ENCODE peak calls at places on chromosomes 1 and 21, in six cellular contexts. Z, S, N, R, K and U are unnamed samples. For H3K36me3, the result is how much of the 10 kb centered on the place peaks cover.

GRCh38 chr1:98502937-98503336 is 158.6 kb upstream of the SNX7 start:
- DNase-seq in Z (no peak), K (no peak), N (no peak), R (no peak), S (no peak), U (peak)

GRCh38 chr1:100767176-100767876 is 47.8 kb downstream of the VCAM1 start:
- DNase-seq in Z (peak), N (peak), R (no peak), S (no peak), K (peak), U (peak)

GRCh38 chr1:15948600-15949452 is 27.1 kb downstream of the ZBTB17 start:
- DNase-seq in Z (peak), N (peak), S (no peak), K (peak), R (peak), U (peak)

GRCh38 chr1:155934933-155935590 is 849 bp upstream of the KHDC4 start:
- DNase-seq in S (no peak), N (peak), R (no peak), Z (no peak), K (no peak), U (no peak)

GRCh38 chr1:3857791-3858129 is 484 bp downstream of the DFFB start:
- DNase-seq in N (no peak), Z (peak), S (no peak), R (peak), K (no peak), U (peak)

GRCh38 chr1:88655685-88656299 is 28.3 kb upstream of the PKN2 start:
- DNase-seq in K (peak), Z (no peak), R (peak), N (peak), S (peak), U (peak)

GRCh38 chr1:71049951-71050598 is 2.5 kb upstream of the PTGER3 start:
- DNase-seq in K (peak), N (peak), S (peak), Z (peak), R (peak), U (peak)

GRCh38 chr1:43557744-43558245 is 27.1 kb downstream of the PTPRF start:
- DNase-seq in Z (no peak), N (peak), S (no peak), K (peak), R (peak), U (no peak)

GRCh38 chr1:208002672-208003071 is 91.7 kb upstream of the CD34 start:
- DNase-seq in K (no peak), Z (no peak), N (no peak), R (no peak), S (no peak), U (no peak)

GRCh38 chr1:30745156-30745833 is 12.3 kb downstream of the LAPTM5 start:
- DNase-seq in N (no peak), R (no peak), S (no peak), Z (no peak), K (no peak), U (no peak)

GRCh38 chr1:229156819-229157218 is 114.1 kb upstream of the RAB4A start:
- DNase-seq in K (no peak), R (peak), Z (no peak), N (peak), S (peak), U (no peak)

GRCh38 chr21:31348188-31348587 is 4.1 kb upstream of the TIAM1 start:
- DNase-seq in S (no peak), N (no peak), K (no peak), Z (no peak), R (no peak), U (no peak)

GRCh38 chr1:223761416-223761815 is 49.1 kb downstream of the CAPN2 start:
- DNase-seq in K (no peak), Z (no peak), N (no peak), R (no peak), S (no peak), U (no peak)

GRCh38 chr21:16179732-16180131 is 449.9 kb downstream of the USP25 start:
- DNase-seq in R (peak), K (peak), Z (no peak), N (no peak), S (no peak), U (peak)

DNA sequence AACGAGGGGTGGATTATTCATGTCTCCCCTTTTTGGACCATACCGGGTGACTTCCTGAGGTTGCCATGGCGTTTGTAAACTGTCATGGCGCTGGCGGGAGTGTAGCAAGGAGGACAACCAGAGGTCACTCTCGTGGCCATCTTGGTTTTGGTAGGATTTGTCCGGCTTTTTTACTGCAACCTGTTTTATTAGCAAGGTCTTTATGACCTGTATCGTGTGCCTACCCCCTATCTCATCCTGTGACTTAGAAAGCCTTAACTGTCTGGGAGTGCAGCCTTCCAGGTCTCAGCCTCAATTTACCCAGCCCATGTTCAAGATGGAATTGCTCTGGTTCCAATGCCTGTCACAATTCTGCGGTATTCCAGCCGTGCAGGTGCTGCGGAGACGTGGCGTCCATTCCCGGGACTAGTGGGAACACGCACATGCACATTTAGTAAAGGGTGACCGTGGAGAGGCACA is 40.2 kb upstream of the ZNF496 start:
- DNase-seq in Z (no peak), S (no peak), K (no peak), N (no peak), R (no peak), U (no peak)
- H3K36me3 ChIP-seq in Z (under half), S (under half), K (under half), N (under half), R (under half), U (under half)

GRCh38 chr1:99740141-99740540 is 26.3 kb downstream of the FRRS1 start:
- DNase-seq in N (no peak), S (no peak), K (no peak), Z (peak), R (no peak), U (no peak)
- H3K27ac ChIP-seq in N (no peak), S (no peak), K (no peak), Z (no peak), R (no peak), U (no peak)

GRCh38 chr1:178310685-178311105 is 186.1 kb downstream of the CLEC20A start:
- DNase-seq in Z (peak), R (peak), N (peak), K (peak), S (peak), U (peak)

GRCh38 chr1:178308438-178308837 is 188.3 kb downstream of the CLEC20A start:
- DNase-seq in K (no peak), N (no peak), S (no peak), R (no peak), Z (peak), U (no peak)

GRCh38 chr1:178307264-178307663 is 189.5 kb downstream of the CLEC20A start:
- DNase-seq in Z (no peak), R (no peak), N (no peak), K (no peak), S (no peak), U (no peak)

GRCh38 chr1:178311164-178311563 is 185.6 kb downstream of the CLEC20A start:
- DNase-seq in S (no peak), K (peak), N (peak), Z (no peak), R (no peak), U (no peak)
- H3K4me2 ChIP-seq in S (no peak), K (peak), N (no peak), Z (no peak), R (no peak), U (no peak)

GRCh38 chr1:96820111-96820510 is 98.5 kb downstream of the PTBP2 start:
- DNase-seq in N (no peak), K (no peak), R (no peak), S (no peak), Z (no peak), U (no peak)

DNA sequence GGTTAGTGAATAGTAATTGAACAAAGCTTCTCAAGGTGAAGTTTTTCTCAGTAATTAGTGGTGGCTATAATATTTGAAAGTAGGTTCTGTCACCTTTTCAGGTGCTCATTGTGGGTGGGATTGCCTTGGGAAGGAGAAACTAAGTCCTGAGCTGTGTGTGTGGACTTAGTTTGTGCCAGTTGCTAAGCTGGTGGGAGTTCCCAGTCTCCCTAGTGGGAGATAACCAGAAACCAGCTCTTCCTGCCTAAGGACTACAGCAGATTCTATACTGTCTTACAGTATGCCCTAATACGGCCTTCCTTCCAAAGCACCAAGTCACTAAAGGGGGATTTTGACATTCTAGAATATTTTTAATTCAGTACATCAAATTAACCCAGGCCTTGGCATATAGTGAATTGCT is 94.3 kb downstream of the PTBP2 start:
- DNase-seq in K (no peak), Z (no peak), N (no peak), R (no peak), S (no peak), U (no peak)
- H3K36me3 ChIP-seq in K (under half), Z (under half), N (half or more), R (half or more), S (under half), U (under half)

GRCh38 chr1:74679811-74680210 is 6.2 kb upstream of the ERICH3 start:
- DNase-seq in K (peak), N (no peak), R (no peak), Z (no peak), S (no peak), U (no peak)

GRCh38 chr1:74673351-74674111 is at the start of gene ERICH3:
- DNase-seq in Z (peak), K (peak), N (peak), R (no peak), S (peak), U (no peak)

DNA sequence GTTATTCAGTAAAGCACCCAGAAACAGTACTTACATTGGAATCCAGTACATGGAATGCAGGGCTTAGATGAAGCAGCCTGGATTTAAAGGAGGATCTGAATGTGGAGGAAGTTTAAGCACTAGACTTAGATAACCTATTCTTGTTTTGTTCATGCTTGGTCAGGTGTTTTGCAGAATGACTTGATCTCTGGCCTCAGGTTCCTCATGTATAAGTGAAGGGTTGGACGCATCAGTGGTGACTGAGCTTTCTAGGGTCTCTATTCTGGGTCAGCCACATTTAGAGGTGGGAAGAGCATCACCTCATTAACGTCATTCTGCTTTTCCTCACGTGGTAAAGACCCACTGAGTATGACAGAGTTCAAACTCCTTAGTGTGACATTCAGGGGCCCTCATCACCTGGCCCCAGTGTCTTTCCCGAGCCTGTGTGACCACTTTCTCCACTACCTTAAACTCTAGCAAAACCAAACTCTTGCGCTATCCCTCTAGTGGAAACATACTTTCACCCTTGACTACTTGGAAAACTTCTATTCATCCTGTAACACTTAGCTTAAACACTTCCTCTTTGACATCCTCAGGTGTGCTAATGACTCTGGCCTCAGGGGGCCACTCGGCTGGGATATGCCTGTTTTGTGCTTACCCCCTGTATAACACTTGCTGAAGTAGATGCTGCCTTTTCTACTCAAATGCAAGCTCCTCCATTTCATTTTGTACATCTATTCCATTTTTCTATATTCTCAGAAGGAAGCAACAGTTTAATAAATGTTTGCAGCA is 871 bp upstream of the ERICH3 start:
- DNase-seq in N (no peak), R (no peak), S (peak), K (no peak), Z (no peak), U (no peak)
- H3K27ac ChIP-seq in N (no peak), R (no peak), S (no peak), K (no peak), Z (no peak), U (no peak)

DNA sequence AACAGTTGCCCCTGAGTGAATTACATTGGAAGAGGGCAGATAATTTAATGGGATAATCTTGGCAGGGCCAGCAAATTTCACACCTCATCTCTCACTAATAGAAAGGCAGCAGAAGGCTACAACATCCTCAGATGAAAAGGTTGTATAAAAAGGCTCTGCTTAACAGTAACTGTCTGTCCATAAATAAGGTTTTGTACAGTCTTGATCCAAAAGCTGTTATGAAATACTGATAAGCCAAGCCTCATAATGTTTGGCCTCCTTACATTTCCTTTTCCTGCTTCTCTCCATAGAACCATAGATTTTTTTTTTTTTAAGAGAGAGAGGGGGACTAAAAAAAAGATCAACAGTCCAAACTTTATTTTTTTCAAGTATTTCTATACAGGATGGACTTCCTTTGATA is 6.1 kb downstream of the ROR1 start:
- DNase-seq in R (no peak), Z (no peak), N (no peak), K (no peak), S (no peak), U (no peak)
- H3K4me2 ChIP-seq in R (no peak), Z (no peak), N (no peak), K (peak), S (peak), U (no peak)

DNA sequence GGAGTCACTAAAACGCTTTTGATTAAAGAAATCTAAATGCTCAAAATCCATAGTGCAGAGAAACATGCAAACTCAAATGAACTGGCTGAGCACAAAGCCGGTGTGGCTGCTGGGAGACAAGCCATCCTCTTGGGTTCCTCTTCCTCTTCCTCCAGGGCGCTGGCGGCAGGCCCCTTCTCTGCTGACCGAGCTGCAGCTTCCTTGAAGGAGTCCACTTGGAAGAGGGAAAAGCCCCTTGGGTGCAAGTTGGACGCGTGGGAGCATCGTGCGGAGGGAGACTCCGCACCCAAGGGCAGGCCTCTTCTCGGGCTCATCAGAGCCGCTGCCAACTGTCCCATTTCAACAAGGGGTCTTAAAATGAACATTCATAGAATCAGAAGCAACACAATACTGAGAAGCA is 7.9 kb downstream of the CCNL2 start:
- DNase-seq in N (no peak), R (no peak), Z (no peak), K (no peak), S (no peak), U (no peak)
- H3K36me3 ChIP-seq in N (half or more), R (half or more), Z (half or more), K (half or more), S (under half), U (under half)